ENCODE peak calls at places on chromosome 6, in nine cellular contexts. T, W, K, Z, L, F, N, X and R are unnamed samples. For H4K20me1, the result is how much of the 10 kb centered on the place peaks cover.

GRCh38 chr6:139316622-139317317 is 25.0 kb upstream of the TXLNB start:
- DNase-seq in T (no peak), W (no peak), K (no peak), Z (no peak), L (no peak), F (no peak), N (no peak), X (no peak), R (peak)

GRCh38 chr6:138805431-138805830 is 9.5 kb downstream of the ECT2L start:
- DNase-seq in T (no peak), W (peak), K (no peak), Z (no peak), L (no peak), F (no peak), N (no peak), X (no peak), R (no peak)

GRCh38 chr6:43455034-43455747 is at the start of gene DLK2:
- DNase-seq in T (peak), W (peak), K (peak), Z (no peak), L (no peak), F (peak), N (no peak), X (peak), R (no peak)

GRCh38 chr6:144602523-144603180 is 317.5 kb downstream of the UTRN start:
- DNase-seq in T (no peak), W (no peak), K (no peak), Z (no peak), L (no peak), F (no peak), N (no peak), X (no peak), R (no peak)

GRCh38 chr6:20211037-20211940 is 980 bp downstream of the MBOAT1 start:
- DNase-seq in T (peak), W (peak), K (peak), Z (no peak), L (peak), F (peak), N (no peak), X (no peak), R (peak)

GRCh38 chr6:10633216-10633615 is 61.2 kb downstream of the C6orf52 start:
- DNase-seq in T (peak), W (peak), K (no peak), Z (no peak), L (peak), F (no peak), N (peak), X (no peak), R (peak)

GRCh38 chr6:164929155-164929977 is 380.0 kb downstream of the C6orf118 start:
- DNase-seq in T (no peak), W (no peak), K (no peak), Z (no peak), L (no peak), F (no peak), N (no peak), X (no peak), R (no peak)

GRCh38 chr6:146363838-146364607 is 179.6 kb upstream of the RAB32 start:
- DNase-seq in T (no peak), W (no peak), K (no peak), Z (no peak), L (no peak), F (no peak), N (no peak), X (no peak), R (no peak)

GRCh38 chr6:100175814-100176275 is 181.8 kb upstream of the MCHR2 start:
- DNase-seq in T (no peak), W (peak), K (no peak), Z (no peak), L (peak), F (no peak), N (no peak), X (no peak), R (no peak)

GRCh38 chr6:148658701-148659100 is 88.1 kb upstream of the UST start:
- DNase-seq in T (no peak), W (no peak), K (no peak), Z (no peak), L (no peak), F (no peak), N (no peak), X (no peak), R (no peak)

GRCh38 chr6:78089551-78089950 is 436.7 kb downstream of the MEI4 start:
- DNase-seq in T (no peak), W (no peak), K (no peak), Z (no peak), L (no peak), F (no peak), N (no peak), X (no peak), R (no peak)

GRCh38 chr6:6315660-6316059 is 4.8 kb downstream of the F13A1 start:
- DNase-seq in T (peak), W (peak), K (peak), Z (peak), L (peak), F (peak), N (peak), X (peak), R (peak)

GRCh38 chr6:133945158-133945557 is 7.9 kb upstream of the TBPL1 start:
- DNase-seq in T (no peak), W (peak), K (peak), Z (no peak), L (peak), F (peak), N (no peak), X (no peak), R (no peak)

GRCh38 chr6:100876251-100876650 is 4.9 kb downstream of the ASCC3 start:
- DNase-seq in T (no peak), W (no peak), K (no peak), Z (no peak), L (no peak), F (no peak), N (no peak), X (no peak), R (no peak)

GRCh38 chr6:75098709-75099108 is 107.1 kb downstream of the COL12A1 start:
- DNase-seq in T (peak), W (peak), K (no peak), Z (no peak), L (peak), F (no peak), N (peak), X (no peak), R (no peak)

GRCh38 chr6:164442572-164442971 is 866.8 kb downstream of the C6orf118 start:
- DNase-seq in T (no peak), W (no peak), K (no peak), Z (no peak), L (no peak), F (no peak), N (no peak), X (no peak), R (no peak)

GRCh38 chr6:14425805-14426204 is 308.2 kb downstream of the CD83 start:
- DNase-seq in T (no peak), W (no peak), K (no peak), Z (no peak), L (no peak), F (no peak), N (no peak), X (no peak), R (no peak)

GRCh38 chr6:52423971-52424381 is 3.8 kb downstream of the EFHC1 start:
- DNase-seq in T (no peak), W (peak), K (no peak), Z (no peak), L (peak), F (peak), N (no peak), X (no peak), R (no peak)

GRCh38 chr6:160013987-160014868 is 45.3 kb downstream of the IGF2R start:
- DNase-seq in T (no peak), W (peak), K (no peak), Z (no peak), L (no peak), F (no peak), N (no peak), X (no peak), R (no peak)

GRCh38 chr6:21109421-21110178 is 484.0 kb upstream of the SOX4 start:
- DNase-seq in T (no peak), W (peak), K (no peak), Z (no peak), L (peak), F (no peak), N (peak), X (no peak), R (no peak)

GRCh38 chr6:7106752-7107577 is 796 bp upstream of the RREB1 start:
- DNase-seq in T (peak), W (peak), K (peak), Z (peak), L (peak), F (peak), N (no peak), X (no peak), R (no peak)

GRCh38 chr6:16836186-16836981 is 75.1 kb upstream of the ATXN1 start:
- DNase-seq in T (no peak), W (peak), K (peak), Z (no peak), L (no peak), F (no peak), N (no peak), X (no peak), R (peak)

GRCh38 chr6:153568601-153569000 is 437.5 kb upstream of the RGS17 start:
- DNase-seq in T (no peak), W (peak), K (no peak), Z (no peak), L (no peak), F (no peak), N (no peak), X (no peak), R (no peak)

GRCh38 chr6:37822851-37823682 is 3.5 kb downstream of the ZFAND3 start:
- DNase-seq in T (peak), W (peak), K (peak), Z (no peak), L (peak), F (peak), N (no peak), X (no peak), R (no peak)

GRCh38 chr6:130046711-130047439 is 28.5 kb downstream of the L3MBTL3 start:
- DNase-seq in T (no peak), W (peak), K (no peak), Z (no peak), L (no peak), F (no peak), N (no peak), X (no peak), R (no peak)

GRCh38 chr6:10407674-10408054 is 7.2 kb downstream of the TFAP2A start:
- DNase-seq in T (no peak), W (no peak), K (no peak), Z (no peak), L (peak), F (no peak), N (no peak), X (no peak), R (no peak)

GRCh38 chr6:106530502-106530901 is 98.8 kb downstream of the RTN4IP1 start:
- DNase-seq in T (no peak), W (peak), K (no peak), Z (no peak), L (no peak), F (no peak), N (no peak), X (no peak), R (no peak)

GRCh38 chr6:132902866-132903265 is 88.5 kb downstream of the RPS12 start:
- DNase-seq in T (no peak), W (no peak), K (no peak), Z (no peak), L (no peak), F (no peak), N (no peak), X (no peak), R (no peak)

GRCh38 chr6:152189736-152190135 is 382.3 kb downstream of the ESR1 start:
- DNase-seq in T (no peak), W (peak), K (no peak), Z (no peak), L (peak), F (no peak), N (no peak), X (no peak), R (no peak)

GRCh38 chr6:3820563-3820962 is 28.6 kb upstream of the FAM50B start:
- DNase-seq in T (no peak), W (peak), K (peak), Z (no peak), L (no peak), F (no peak), N (no peak), X (no peak), R (no peak)

GRCh38 chr6:3823671-3824070 is 25.5 kb upstream of the FAM50B start:
- DNase-seq in T (no peak), W (no peak), K (no peak), Z (no peak), L (no peak), F (no peak), N (no peak), X (no peak), R (no peak)

GRCh38 chr6:3825851-3826581 is 23.2 kb upstream of the FAM50B start:
- DNase-seq in T (peak), W (peak), K (no peak), Z (no peak), L (peak), F (no peak), N (peak), X (peak), R (no peak)

GRCh38 chr6:3825331-3825831 is 23.8 kb upstream of the FAM50B start:
- DNase-seq in T (peak), W (peak), K (peak), Z (no peak), L (peak), F (peak), N (no peak), X (no peak), R (no peak)

GRCh38 chr6:3822747-3823445 is 26.3 kb upstream of the FAM50B start:
- DNase-seq in T (no peak), W (peak), K (no peak), Z (no peak), L (peak), F (no peak), N (no peak), X (no peak), R (no peak)
- TF ChIP-seq EZH2phosphoT487 in T (no peak), W (no peak), K (no peak), Z (no peak), L (no peak), F (no peak), N (no peak), X (no peak), R (no peak)

DNA sequence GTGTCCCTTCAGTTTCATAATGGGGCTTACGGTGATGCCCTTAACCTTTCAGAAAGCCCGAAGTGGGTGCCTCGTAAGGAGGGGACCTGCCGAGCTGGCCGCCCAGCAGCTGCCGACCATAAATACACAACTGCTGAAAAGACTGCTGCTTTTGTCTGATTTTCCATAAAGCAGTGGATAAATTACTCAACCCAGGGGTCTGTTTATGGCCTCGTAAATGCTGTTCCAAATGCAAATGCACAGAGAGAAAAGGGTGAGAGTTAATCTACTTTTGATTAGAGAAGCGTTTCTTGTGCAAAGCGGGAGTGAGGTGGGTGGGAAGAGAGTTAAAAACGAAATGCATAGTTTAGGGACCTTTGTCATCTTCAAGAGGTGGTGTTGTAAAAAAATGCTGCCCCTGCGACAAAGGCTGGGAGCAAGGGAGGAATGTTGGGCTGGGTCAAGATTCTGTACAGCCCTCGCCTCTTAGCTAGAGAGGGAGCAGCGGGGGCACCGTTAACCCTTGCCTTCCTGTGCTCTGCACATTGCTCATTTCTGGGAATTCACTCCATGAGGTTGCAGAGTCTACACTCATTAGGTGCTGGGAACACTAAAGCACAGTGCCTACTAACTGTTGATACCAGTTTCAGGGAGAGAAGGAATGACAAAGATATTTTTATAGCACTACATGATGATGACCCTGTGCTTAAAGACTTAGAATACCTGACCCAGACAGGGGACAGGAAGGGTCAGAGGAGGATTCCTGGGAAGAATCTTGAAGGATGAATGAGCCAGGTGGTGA is 111.9 kb upstream of the MTHFD1L start:
- DNase-seq in T (peak), W (no peak), K (peak), Z (no peak), L (no peak), F (peak), N (no peak), X (no peak), R (no peak)
- H4K20me1 ChIP-seq in T (under half), W (under half), K (under half), Z (under half), L (under half), F (under half), N (under half), X (under half), R (under half)

GRCh38 chr6:108222504-108222903 is 38.3 kb downstream of the SNX3 start:
- DNase-seq in T (no peak), W (peak), K (no peak), Z (no peak), L (no peak), F (no peak), N (no peak), X (no peak), R (no peak)
- H3K27ac ChIP-seq in T (no peak), W (no peak), K (no peak), Z (no peak), L (no peak), F (no peak), N (no peak), X (no peak), R (no peak)

GRCh38 chr6:42401605-42401935 is 50.2 kb downstream of the TRERF1 start:
- DNase-seq in T (no peak), W (no peak), K (no peak), Z (no peak), L (no peak), F (no peak), N (no peak), X (no peak), R (no peak)
- TF ChIP-seq EZH2phosphoT487 in T (no peak), W (no peak), K (no peak), Z (no peak), L (no peak), F (no peak), N (no peak), X (no peak), R (no peak)

GRCh38 chr6:36683656-36684446 is 5.3 kb downstream of the CDKN1A start:
- DNase-seq in T (no peak), W (no peak), K (no peak), Z (no peak), L (no peak), F (no peak), N (no peak), X (no peak), R (no peak)

GRCh38 chr6:36682328-36683144 is 4.0 kb downstream of the CDKN1A start:
- DNase-seq in T (peak), W (peak), K (no peak), Z (peak), L (peak), F (peak), N (no peak), X (no peak), R (peak)

GRCh38 chr6:36685198-36685919 is 6.8 kb downstream of the CDKN1A start:
- DNase-seq in T (no peak), W (no peak), K (no peak), Z (no peak), L (no peak), F (no peak), N (no peak), X (no peak), R (no peak)

GRCh38 chr6:36684447-36684812 is 5.9 kb downstream of the CDKN1A start:
- DNase-seq in T (no peak), W (no peak), K (no peak), Z (no peak), L (no peak), F (no peak), N (no peak), X (no peak), R (no peak)

DNA sequence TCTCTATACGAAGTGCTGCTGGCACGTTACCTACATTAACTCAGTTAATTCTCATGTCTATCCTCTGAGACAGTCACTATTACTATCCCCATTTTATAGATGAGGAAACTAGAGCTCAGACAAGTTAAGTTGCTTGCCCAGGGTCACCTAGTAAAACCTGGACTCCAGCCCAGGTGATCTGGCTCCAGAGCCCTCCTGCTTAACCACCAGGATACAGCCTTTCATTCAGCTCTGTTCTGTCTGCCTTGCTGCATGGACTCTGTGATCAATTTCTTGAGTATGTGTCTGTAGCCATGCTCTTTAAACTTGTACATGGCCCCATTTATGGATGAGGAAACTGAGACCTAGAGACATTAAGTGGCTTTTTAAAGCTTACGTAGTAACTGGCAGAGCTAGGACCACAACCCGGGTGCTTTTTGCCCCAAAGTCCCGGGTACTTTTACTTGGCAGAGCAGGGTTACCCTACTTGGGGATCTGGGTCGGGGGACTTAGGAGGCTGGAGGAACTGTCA is 4.7 kb downstream of the CDKN1A start:
- DNase-seq in T (no peak), W (no peak), K (no peak), Z (no peak), L (peak), F (no peak), N (no peak), X (no peak), R (no peak)
- H4K20me1 ChIP-seq in T (half or more), W (under half), K (under half), Z (under half), L (under half), F (under half), N (under half), X (half or more), R (under half)

DNA sequence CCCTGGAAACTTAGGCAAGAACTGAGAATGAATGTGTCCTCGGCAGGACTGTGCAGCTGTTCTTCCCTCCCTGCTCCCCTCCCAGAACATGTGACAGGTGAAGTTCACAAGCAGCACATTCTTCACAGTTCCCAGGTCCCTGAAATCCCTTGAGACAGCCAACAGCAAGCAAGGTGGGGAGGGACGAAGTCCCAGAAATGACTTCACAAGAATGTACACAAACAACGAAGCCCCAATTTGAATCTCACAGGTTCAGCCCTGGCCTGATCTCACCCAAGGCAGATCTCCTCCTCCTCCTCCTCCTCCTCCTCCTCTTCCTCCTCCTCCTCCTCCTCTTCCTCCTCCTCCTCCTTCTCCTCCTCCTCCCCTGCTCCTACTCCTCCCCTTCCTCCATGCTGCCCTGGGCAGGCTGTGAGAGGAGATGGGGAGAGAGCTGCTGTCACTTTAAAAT is 32.4 kb downstream of the WRNIP1 start:
- DNase-seq in T (peak), W (no peak), K (no peak), Z (no peak), L (no peak), F (no peak), N (no peak), X (no peak), R (no peak)
- H3K27ac ChIP-seq in T (peak), W (no peak), K (no peak), Z (no peak), L (peak), F (no peak), N (no peak), X (no peak), R (no peak)

GRCh38 chr6:27161115-27161514 is 86.4 kb upstream of the PRSS16 start:
- DNase-seq in T (no peak), W (no peak), K (no peak), Z (no peak), L (no peak), F (peak), N (no peak), X (no peak), R (no peak)

GRCh38 chr6:27161946-27162603 is 85.4 kb upstream of the PRSS16 start:
- DNase-seq in T (peak), W (peak), K (peak), Z (peak), L (peak), F (peak), N (peak), X (peak), R (peak)

GRCh38 chr6:27159725-27160124 is 87.8 kb upstream of the PRSS16 start:
- DNase-seq in T (no peak), W (no peak), K (no peak), Z (no peak), L (no peak), F (no peak), N (no peak), X (no peak), R (no peak)

GRCh38 chr6:27161603-27161945 is 85.9 kb upstream of the PRSS16 start:
- DNase-seq in T (no peak), W (no peak), K (no peak), Z (no peak), L (no peak), F (no peak), N (no peak), X (no peak), R (no peak)

DNA sequence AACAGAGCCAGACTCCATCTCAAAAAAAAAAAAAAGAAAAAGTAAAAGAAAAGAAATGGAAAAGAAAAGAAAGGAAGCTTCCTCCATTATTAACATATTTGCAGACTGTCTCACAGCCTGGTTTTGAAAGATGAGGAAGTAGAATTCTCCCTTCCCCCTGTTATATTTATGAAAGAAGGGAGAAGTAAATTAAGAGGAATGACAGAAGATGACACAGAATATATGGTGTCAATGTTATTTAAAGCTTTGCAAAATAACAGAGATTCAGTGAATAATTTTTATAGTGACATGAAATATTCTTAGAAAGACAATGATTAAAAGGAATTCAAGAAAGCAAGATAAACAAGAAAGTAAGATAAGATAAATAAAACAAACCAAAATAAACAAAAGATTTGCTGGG is 83.6 kb upstream of the PRSS16 start:
- DNase-seq in T (no peak), W (no peak), K (no peak), Z (no peak), L (no peak), F (no peak), N (no peak), X (no peak), R (no peak)
- TF ChIP-seq EZH2phosphoT487 in T (no peak), W (no peak), K (no peak), Z (no peak), L (no peak), F (no peak), N (no peak), X (no peak), R (no peak)